ENCODE peak calls at places on chromosomes 4 and X, in ten cellular contexts. One of them, this sample, is unnamed.

GRCh38 chrX:41085883-41086626 is 810 bp downstream of the USP9X start:
- DNase-seq in stimulated activated CD8-positive, alpha-beta memory T cell treated with anti-CD3 and anti-CD28 coated beads, Interleukin-15, amount 100 ng/mL, for 48 hours: peak; percentile 14
- DNase-seq in RCC 7860: peak; percentile 5
- DNase-seq in small intestine: peak; percentile 41
- DNase-seq in activated effector memory CD4-positive, alpha-beta T cell treated with Interleukin-2 at 50 U/mL for 16 hours: peak; percentile 20
- DNase-seq in Right ventricle myocardium superior: peak; percentile 66
- DNase-seq in PC-3: peak; percentile 51
- DNase-seq in H1: peak; percentile 53
- DNase-seq in stimulated activated CD4-positive, alpha-beta T cell treated with anti-CD3 and anti-CD28 coated beads, Interleukin-1b, Interleukin-23, amount 100 ng/mL, for 1 hour: no peak
- DNase-seq in effector CD4-positive, alpha-beta T cell: peak; percentile 35
- DNase-seq in this sample: peak; percentile 17

GRCh38 chrX:39528161-39528560 is 569.6 kb downstream of the BCOR start:
- DNase-seq in stimulated activated CD8-positive, alpha-beta memory T cell treated with anti-CD3 and anti-CD28 coated beads, Interleukin-15, amount 100 ng/mL, for 48 hours: no peak
- DNase-seq in RCC 7860: no peak
- DNase-seq in small intestine: no peak
- DNase-seq in activated effector memory CD4-positive, alpha-beta T cell treated with Interleukin-2 at 50 U/mL for 16 hours: no peak
- DNase-seq in Right ventricle myocardium superior: no peak
- DNase-seq in PC-3: no peak
- DNase-seq in H1: no peak
- DNase-seq in stimulated activated CD4-positive, alpha-beta T cell treated with anti-CD3 and anti-CD28 coated beads, Interleukin-1b, Interleukin-23, amount 100 ng/mL, for 1 hour: no peak
- DNase-seq in effector CD4-positive, alpha-beta T cell: no peak
- DNase-seq in this sample: no peak

GRCh38 chr4:190017357-190018200 is 9.5 kb downstream of the FRG2 start:
- DNase-seq in stimulated activated CD8-positive, alpha-beta memory T cell treated with anti-CD3 and anti-CD28 coated beads, Interleukin-15, amount 100 ng/mL, for 48 hours: no peak
- DNase-seq in RCC 7860: no peak
- DNase-seq in small intestine: no peak
- DNase-seq in activated effector memory CD4-positive, alpha-beta T cell treated with Interleukin-2 at 50 U/mL for 16 hours: no peak
- DNase-seq in Right ventricle myocardium superior: no peak
- DNase-seq in PC-3: no peak
- DNase-seq in H1: peak; percentile 61
- DNase-seq in stimulated activated CD4-positive, alpha-beta T cell treated with anti-CD3 and anti-CD28 coated beads, Interleukin-1b, Interleukin-23, amount 100 ng/mL, for 1 hour: no peak
- DNase-seq in effector CD4-positive, alpha-beta T cell: no peak
- DNase-seq in this sample: no peak

GRCh38 chr4:183926950-183927349 is 21.8 kb downstream of the STOX2 start:
- DNase-seq in stimulated activated CD8-positive, alpha-beta memory T cell treated with anti-CD3 and anti-CD28 coated beads, Interleukin-15, amount 100 ng/mL, for 48 hours: no peak
- DNase-seq in RCC 7860: no peak
- DNase-seq in small intestine: no peak
- DNase-seq in activated effector memory CD4-positive, alpha-beta T cell treated with Interleukin-2 at 50 U/mL for 16 hours: no peak
- DNase-seq in Right ventricle myocardium superior: no peak
- DNase-seq in PC-3: no peak
- DNase-seq in H1: no peak
- DNase-seq in stimulated activated CD4-positive, alpha-beta T cell treated with anti-CD3 and anti-CD28 coated beads, Interleukin-1b, Interleukin-23, amount 100 ng/mL, for 1 hour: no peak
- DNase-seq in effector CD4-positive, alpha-beta T cell: no peak
- DNase-seq in this sample: no peak

GRCh38 chr4:101187837-101188236 is 159.5 kb downstream of the PPP3CA start:
- DNase-seq in stimulated activated CD8-positive, alpha-beta memory T cell treated with anti-CD3 and anti-CD28 coated beads, Interleukin-15, amount 100 ng/mL, for 48 hours: no peak
- DNase-seq in RCC 7860: no peak
- DNase-seq in small intestine: peak; percentile 27
- DNase-seq in activated effector memory CD4-positive, alpha-beta T cell treated with Interleukin-2 at 50 U/mL for 16 hours: no peak
- DNase-seq in Right ventricle myocardium superior: no peak
- DNase-seq in PC-3: peak; percentile 56
- DNase-seq in H1: no peak
- DNase-seq in stimulated activated CD4-positive, alpha-beta T cell treated with anti-CD3 and anti-CD28 coated beads, Interleukin-1b, Interleukin-23, amount 100 ng/mL, for 1 hour: no peak
- DNase-seq in effector CD4-positive, alpha-beta T cell: no peak
- DNase-seq in this sample: no peak

GRCh38 chr4:10371869-10372471 is 85.3 kb downstream of the ZNF518B start:
- DNase-seq in stimulated activated CD8-positive, alpha-beta memory T cell treated with anti-CD3 and anti-CD28 coated beads, Interleukin-15, amount 100 ng/mL, for 48 hours: no peak
- DNase-seq in RCC 7860: no peak
- DNase-seq in small intestine: no peak
- DNase-seq in activated effector memory CD4-positive, alpha-beta T cell treated with Interleukin-2 at 50 U/mL for 16 hours: no peak
- DNase-seq in Right ventricle myocardium superior: no peak
- DNase-seq in PC-3: no peak
- DNase-seq in H1: peak; percentile 47
- DNase-seq in stimulated activated CD4-positive, alpha-beta T cell treated with anti-CD3 and anti-CD28 coated beads, Interleukin-1b, Interleukin-23, amount 100 ng/mL, for 1 hour: no peak
- DNase-seq in effector CD4-positive, alpha-beta T cell: no peak
- DNase-seq in this sample: no peak

GRCh38 chrX:68584221-68584620 is 63.2 kb upstream of the STARD8 start:
- DNase-seq in stimulated activated CD8-positive, alpha-beta memory T cell treated with anti-CD3 and anti-CD28 coated beads, Interleukin-15, amount 100 ng/mL, for 48 hours: no peak
- DNase-seq in RCC 7860: no peak
- DNase-seq in small intestine: no peak
- DNase-seq in activated effector memory CD4-positive, alpha-beta T cell treated with Interleukin-2 at 50 U/mL for 16 hours: no peak
- DNase-seq in Right ventricle myocardium superior: no peak
- DNase-seq in PC-3: peak; percentile 14
- DNase-seq in H1: no peak
- DNase-seq in stimulated activated CD4-positive, alpha-beta T cell treated with anti-CD3 and anti-CD28 coated beads, Interleukin-1b, Interleukin-23, amount 100 ng/mL, for 1 hour: no peak
- DNase-seq in effector CD4-positive, alpha-beta T cell: no peak
- DNase-seq in this sample: no peak

GRCh38 chrX:22950278-22951266 is 49.2 kb upstream of the DDX53 start:
- DNase-seq in stimulated activated CD8-positive, alpha-beta memory T cell treated with anti-CD3 and anti-CD28 coated beads, Interleukin-15, amount 100 ng/mL, for 48 hours: no peak
- DNase-seq in RCC 7860: peak; percentile 84
- DNase-seq in small intestine: peak; percentile 0
- DNase-seq in activated effector memory CD4-positive, alpha-beta T cell treated with Interleukin-2 at 50 U/mL for 16 hours: no peak
- DNase-seq in Right ventricle myocardium superior: no peak
- DNase-seq in PC-3: peak; percentile 88
- DNase-seq in H1: no peak
- DNase-seq in stimulated activated CD4-positive, alpha-beta T cell treated with anti-CD3 and anti-CD28 coated beads, Interleukin-1b, Interleukin-23, amount 100 ng/mL, for 1 hour: no peak
- DNase-seq in effector CD4-positive, alpha-beta T cell: no peak
- DNase-seq in this sample: no peak

GRCh38 chr4:519203-519651 is 20.2 kb downstream of the PIGG start:
- DNase-seq in stimulated activated CD8-positive, alpha-beta memory T cell treated with anti-CD3 and anti-CD28 coated beads, Interleukin-15, amount 100 ng/mL, for 48 hours: no peak
- DNase-seq in RCC 7860: no peak
- DNase-seq in small intestine: no peak
- DNase-seq in activated effector memory CD4-positive, alpha-beta T cell treated with Interleukin-2 at 50 U/mL for 16 hours: no peak
- DNase-seq in Right ventricle myocardium superior: no peak
- DNase-seq in PC-3: no peak
- DNase-seq in H1: no peak
- DNase-seq in stimulated activated CD4-positive, alpha-beta T cell treated with anti-CD3 and anti-CD28 coated beads, Interleukin-1b, Interleukin-23, amount 100 ng/mL, for 1 hour: no peak
- DNase-seq in effector CD4-positive, alpha-beta T cell: no peak
- DNase-seq in this sample: no peak

GRCh38 chr4:56026596-56026995 is 77.9 kb downstream of the CEP135 start:
- DNase-seq in stimulated activated CD8-positive, alpha-beta memory T cell treated with anti-CD3 and anti-CD28 coated beads, Interleukin-15, amount 100 ng/mL, for 48 hours: no peak
- DNase-seq in RCC 7860: peak; percentile 63
- DNase-seq in small intestine: no peak
- DNase-seq in activated effector memory CD4-positive, alpha-beta T cell treated with Interleukin-2 at 50 U/mL for 16 hours: no peak
- DNase-seq in Right ventricle myocardium superior: no peak
- DNase-seq in PC-3: peak; percentile 68
- DNase-seq in H1: no peak
- DNase-seq in stimulated activated CD4-positive, alpha-beta T cell treated with anti-CD3 and anti-CD28 coated beads, Interleukin-1b, Interleukin-23, amount 100 ng/mL, for 1 hour: no peak
- DNase-seq in effector CD4-positive, alpha-beta T cell: no peak
- DNase-seq in this sample: no peak

GRCh38 chr4:106676173-106676921 is 307.8 kb upstream of the GIMD1 start:
- DNase-seq in stimulated activated CD8-positive, alpha-beta memory T cell treated with anti-CD3 and anti-CD28 coated beads, Interleukin-15, amount 100 ng/mL, for 48 hours: no peak
- DNase-seq in RCC 7860: no peak
- DNase-seq in small intestine: no peak
- DNase-seq in activated effector memory CD4-positive, alpha-beta T cell treated with Interleukin-2 at 50 U/mL for 16 hours: no peak
- DNase-seq in Right ventricle myocardium superior: no peak
- DNase-seq in PC-3: no peak
- DNase-seq in H1: no peak
- DNase-seq in stimulated activated CD4-positive, alpha-beta T cell treated with anti-CD3 and anti-CD28 coated beads, Interleukin-1b, Interleukin-23, amount 100 ng/mL, for 1 hour: no peak
- DNase-seq in effector CD4-positive, alpha-beta T cell: no peak
- DNase-seq in this sample: no peak

GRCh38 chrX:140141444-140142029 is 176.2 kb upstream of the CXorf66 start:
- DNase-seq in stimulated activated CD8-positive, alpha-beta memory T cell treated with anti-CD3 and anti-CD28 coated beads, Interleukin-15, amount 100 ng/mL, for 48 hours: no peak
- DNase-seq in RCC 7860: peak; percentile 3
- DNase-seq in small intestine: peak; percentile 15
- DNase-seq in activated effector memory CD4-positive, alpha-beta T cell treated with Interleukin-2 at 50 U/mL for 16 hours: no peak
- DNase-seq in Right ventricle myocardium superior: no peak
- DNase-seq in PC-3: peak; percentile 54
- DNase-seq in H1: peak; percentile 55
- DNase-seq in stimulated activated CD4-positive, alpha-beta T cell treated with anti-CD3 and anti-CD28 coated beads, Interleukin-1b, Interleukin-23, amount 100 ng/mL, for 1 hour: no peak
- DNase-seq in effector CD4-positive, alpha-beta T cell: peak; percentile 9
- DNase-seq in this sample: no peak

GRCh38 chrX:153970398-153971123 is 1.1 kb downstream of the HCFC1 start:
- DNase-seq in stimulated activated CD8-positive, alpha-beta memory T cell treated with anti-CD3 and anti-CD28 coated beads, Interleukin-15, amount 100 ng/mL, for 48 hours: no peak
- DNase-seq in RCC 7860: peak; percentile 37
- DNase-seq in small intestine: peak; percentile 24
- DNase-seq in activated effector memory CD4-positive, alpha-beta T cell treated with Interleukin-2 at 50 U/mL for 16 hours: peak; percentile 33
- DNase-seq in Right ventricle myocardium superior: peak; percentile 65
- DNase-seq in PC-3: peak; percentile 39
- DNase-seq in H1: peak; percentile 63
- DNase-seq in stimulated activated CD4-positive, alpha-beta T cell treated with anti-CD3 and anti-CD28 coated beads, Interleukin-1b, Interleukin-23, amount 100 ng/mL, for 1 hour: no peak
- DNase-seq in effector CD4-positive, alpha-beta T cell: peak; percentile 43
- DNase-seq in this sample: no peak

GRCh38 chr4:103887191-103887590 is 167.4 kb upstream of the TACR3 start:
- DNase-seq in stimulated activated CD8-positive, alpha-beta memory T cell treated with anti-CD3 and anti-CD28 coated beads, Interleukin-15, amount 100 ng/mL, for 48 hours: no peak
- DNase-seq in RCC 7860: no peak
- DNase-seq in small intestine: no peak
- DNase-seq in activated effector memory CD4-positive, alpha-beta T cell treated with Interleukin-2 at 50 U/mL for 16 hours: no peak
- DNase-seq in Right ventricle myocardium superior: no peak
- DNase-seq in PC-3: no peak
- DNase-seq in H1: no peak
- DNase-seq in stimulated activated CD4-positive, alpha-beta T cell treated with anti-CD3 and anti-CD28 coated beads, Interleukin-1b, Interleukin-23, amount 100 ng/mL, for 1 hour: no peak
- DNase-seq in effector CD4-positive, alpha-beta T cell: no peak
- DNase-seq in this sample: no peak

GRCh38 chr4:130468340-130468739 is 1372.4 kb downstream of the C4orf33 start:
- DNase-seq in stimulated activated CD8-positive, alpha-beta memory T cell treated with anti-CD3 and anti-CD28 coated beads, Interleukin-15, amount 100 ng/mL, for 48 hours: no peak
- DNase-seq in RCC 7860: no peak
- DNase-seq in small intestine: no peak
- DNase-seq in activated effector memory CD4-positive, alpha-beta T cell treated with Interleukin-2 at 50 U/mL for 16 hours: no peak
- DNase-seq in Right ventricle myocardium superior: no peak
- DNase-seq in PC-3: no peak
- DNase-seq in H1: no peak
- DNase-seq in stimulated activated CD4-positive, alpha-beta T cell treated with anti-CD3 and anti-CD28 coated beads, Interleukin-1b, Interleukin-23, amount 100 ng/mL, for 1 hour: no peak
- DNase-seq in effector CD4-positive, alpha-beta T cell: no peak
- DNase-seq in this sample: no peak

GRCh38 chr4:73843369-73843768 is 6.9 kb downstream of the CXCL6 start:
- DNase-seq in stimulated activated CD8-positive, alpha-beta memory T cell treated with anti-CD3 and anti-CD28 coated beads, Interleukin-15, amount 100 ng/mL, for 48 hours: no peak
- DNase-seq in RCC 7860: no peak
- DNase-seq in small intestine: no peak
- DNase-seq in activated effector memory CD4-positive, alpha-beta T cell treated with Interleukin-2 at 50 U/mL for 16 hours: no peak
- DNase-seq in Right ventricle myocardium superior: no peak
- DNase-seq in PC-3: peak; percentile 69
- DNase-seq in H1: no peak
- DNase-seq in stimulated activated CD4-positive, alpha-beta T cell treated with anti-CD3 and anti-CD28 coated beads, Interleukin-1b, Interleukin-23, amount 100 ng/mL, for 1 hour: no peak
- DNase-seq in effector CD4-positive, alpha-beta T cell: no peak
- DNase-seq in this sample: no peak

GRCh38 chr4:121742794-121743193 is 22.2 kb downstream of the SMIM43 start:
- DNase-seq in stimulated activated CD8-positive, alpha-beta memory T cell treated with anti-CD3 and anti-CD28 coated beads, Interleukin-15, amount 100 ng/mL, for 48 hours: no peak
- DNase-seq in RCC 7860: no peak
- DNase-seq in small intestine: no peak
- DNase-seq in activated effector memory CD4-positive, alpha-beta T cell treated with Interleukin-2 at 50 U/mL for 16 hours: no peak
- DNase-seq in Right ventricle myocardium superior: no peak
- DNase-seq in PC-3: no peak
- DNase-seq in H1: no peak
- DNase-seq in stimulated activated CD4-positive, alpha-beta T cell treated with anti-CD3 and anti-CD28 coated beads, Interleukin-1b, Interleukin-23, amount 100 ng/mL, for 1 hour: no peak
- DNase-seq in effector CD4-positive, alpha-beta T cell: no peak
- DNase-seq in this sample: no peak

This sample was measured in activated T-helper 1 cell treated with Interleukin-2 at 50 U/mL for 16 hours.